ENCODE peak calls at places on chromosomes 7 and 10, in five cellular contexts. E is hepatocyte, G is cardiac muscle cell, M is heart right ventricle, O is IMR-90. U is an unnamed sample.

GRCh38 chr7:42104231-42104630 is 132.8 kb downstream of the GLI3 start:
- DNase-seq in E (no peak), G (no peak), M (no peak), O (no peak), U (no peak)

GRCh38 chr7:87199700-87200450 is 19.7 kb downstream of the TMEM243 start:
- DNase-seq in E (no peak), G (no peak), M (no peak), O (no peak), U (no peak)

GRCh38 chr10:12628153-12628552 is 278.8 kb downstream of the CAMK1D start:
- DNase-seq in E (no peak), G (no peak), M (no peak), O (no peak), U (no peak)

GRCh38 chr10:70977621-70978020 is 89.3 kb upstream of the PCBD1 start:
- DNase-seq in E (no peak), G (no peak), M (no peak), O (no peak), U (no peak)

GRCh38 chr7:158419238-158419785 is 168.3 kb downstream of the PTPRN2 start:
- DNase-seq in E (no peak), G (no peak), M (no peak), O (no peak), U (no peak)

GRCh38 chr10:43258032-43258921 is 8.6 kb downstream of the RASGEF1A start:
- DNase-seq in E (no peak), G (no peak), M (no peak), O (no peak), U (no peak)

GRCh38 chr7:16915405-16915804 is 33.6 kb upstream of the AGR3 start:
- DNase-seq in E (no peak), G (no peak), M (no peak), O (peak; percentile 91), U (peak; percentile 90)

GRCh38 chr7:153188630-153189029 is 429.1 kb downstream of the ACTR3B start:
- DNase-seq in E (no peak), G (no peak), M (no peak), O (no peak), U (no peak)

GRCh38 chr7:92838934-92839333 is 2.6 kb upstream of the CDK6 start:
- DNase-seq in E (no peak), G (no peak), M (no peak), O (no peak), U (no peak)

GRCh38 chr7:22485189-22485588 is 14.8 kb downstream of the STEAP1B start:
- DNase-seq in E (no peak), G (no peak), M (no peak), O (peak; percentile 50), U (peak; percentile 37)

GRCh38 chr10:97332586-97333350 is 1.8 kb downstream of the FRAT2 start:
- DNase-seq in E (peak; percentile 82), G (peak; percentile 73), M (peak; percentile 62), O (peak; percentile 87), U (peak; percentile 61)

GRCh38 chr7:17944720-17945119 is 4.4 kb upstream of the SNX13 start:
- DNase-seq in E (no peak), G (no peak), M (no peak), O (no peak), U (no peak)

GRCh38 chr7:143931739-143932138 is 3.3 kb upstream of the OR2F2 start:
- DNase-seq in E (no peak), G (no peak), M (no peak), O (peak; percentile 35), U (no peak)

GRCh38 chr7:70585071-70585470 is 546.9 kb upstream of the GALNT17 start:
- DNase-seq in E (no peak), G (no peak), M (no peak), O (no peak), U (no peak)

GRCh38 chr10:7378602-7379403 is 32.0 kb downstream of the SFMBT2 start:
- DNase-seq in E (no peak), G (no peak), M (no peak), O (no peak), U (no peak)

GRCh38 chr7:100465702-100466311 is 1.7 kb upstream of the SPACDR start:
- DNase-seq in E (peak; percentile 83), G (peak; percentile 69), M (peak; percentile 71), O (peak; percentile 71), U (peak; percentile 45)

GRCh38 chr7:20407585-20408466 is 77.1 kb downstream of the ITGB8 start:
- DNase-seq in E (no peak), G (peak; percentile 72), M (peak; percentile 55), O (peak; percentile 43), U (peak; percentile 12)

GRCh38 chr7:84686373-84686772 is 491.8 kb upstream of the SEMA3A start:
- DNase-seq in E (no peak), G (no peak), M (no peak), O (no peak), U (peak; percentile 19)

GRCh38 chr7:12866237-12866636 is 178.8 kb downstream of the ARL4A start:
- DNase-seq in E (no peak), G (no peak), M (no peak), O (no peak), U (no peak)

GRCh38 chr10:71661942-71662341 is 57.6 kb downstream of the C10orf105 start:
- DNase-seq in E (no peak), G (no peak), M (no peak), O (no peak), U (no peak)

GRCh38 chr7:55177589-55178261 is 158.9 kb downstream of the EGFR start:
- DNase-seq in E (no peak), G (no peak), M (peak; percentile 66), O (no peak), U (peak; percentile 50)

GRCh38 chr7:135512135-135512887 is 2.4 kb upstream of the CNOT4 start:
- DNase-seq in E (peak; percentile 63), G (peak; percentile 63), M (peak; percentile 29), O (peak; percentile 52), U (peak; percentile 51)

GRCh38 chr7:18756378-18757050 is 261.0 kb downstream of the HDAC9 start:
- DNase-seq in E (no peak), G (no peak), M (no peak), O (no peak), U (no peak)

GRCh38 chr7:47340490-47340889 is 241.4 kb downstream of the TNS3 start:
- DNase-seq in E (no peak), G (no peak), M (peak; percentile 44), O (no peak), U (no peak)

DNA sequence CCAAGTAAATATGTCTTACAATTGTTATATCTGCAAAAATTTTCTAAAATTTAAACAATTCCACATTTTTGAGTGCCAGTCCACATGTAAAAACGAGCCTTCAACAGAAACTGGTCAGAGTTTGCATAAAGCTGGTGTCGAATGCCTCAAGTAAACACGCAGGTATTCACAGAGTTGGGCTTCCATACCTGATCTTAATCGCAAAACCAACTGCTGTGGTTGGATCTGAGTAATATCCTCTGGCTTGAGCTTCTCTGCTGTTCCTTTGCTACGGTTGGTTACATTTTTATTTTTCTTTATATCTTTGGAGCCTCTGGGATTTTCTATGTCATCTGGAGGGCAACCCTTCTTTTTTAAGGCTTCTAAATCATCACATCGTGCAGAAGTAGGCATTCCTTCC is 28.4 kb downstream of the ITGB1 start:
- DNase-seq in E (no peak), G (no peak), M (no peak), O (no peak), U (no peak)
- H3K36me3 ChIP-seq in E (no peaks in the 10 kb centered on the region), G (peaks cover 54% of the 10 kb centered on the region), M (peaks cover 96% of the 10 kb centered on the region), O (peaks cover 43% of the 10 kb centered on the region), U (peaks cover 81% of the 10 kb centered on the region)

GRCh38 chr10:100913470-100913865 is 705 bp downstream of the SLF2 start:
- DNase-seq in E (no peak), G (no peak), M (no peak), O (no peak), U (no peak)

GRCh38 chr10:100912609-100913469 is at the start of gene SLF2:
- DNase-seq in E (peak; percentile 99), G (peak; percentile 99), M (peak; percentile 99), O (peak; percentile 98), U (peak; percentile 97)

GRCh38 chr10:100911472-100911871 is 1.3 kb upstream of the SLF2 start:
- DNase-seq in E (no peak), G (no peak), M (no peak), O (no peak), U (no peak)

GRCh38 chr10:100909506-100910260 is 3.1 kb upstream of the SLF2 start:
- DNase-seq in E (peak; percentile 33), G (no peak), M (no peak), O (no peak), U (no peak)

GRCh38 chr10:100912013-100912608 is 652 bp upstream of the SLF2 start:
- DNase-seq in E (peak; percentile 40), G (no peak), M (peak; percentile 16), O (peak; percentile 49), U (peak; percentile 29)
- H3K27ac ChIP-seq in E (peak overlapping the region; percentile 93), G (peak overlapping the region; percentile 76), M (peak overlapping the region; percentile 98), O (peak overlapping the region; percentile 99), U (peak overlapping the region; percentile 79)

DNA sequence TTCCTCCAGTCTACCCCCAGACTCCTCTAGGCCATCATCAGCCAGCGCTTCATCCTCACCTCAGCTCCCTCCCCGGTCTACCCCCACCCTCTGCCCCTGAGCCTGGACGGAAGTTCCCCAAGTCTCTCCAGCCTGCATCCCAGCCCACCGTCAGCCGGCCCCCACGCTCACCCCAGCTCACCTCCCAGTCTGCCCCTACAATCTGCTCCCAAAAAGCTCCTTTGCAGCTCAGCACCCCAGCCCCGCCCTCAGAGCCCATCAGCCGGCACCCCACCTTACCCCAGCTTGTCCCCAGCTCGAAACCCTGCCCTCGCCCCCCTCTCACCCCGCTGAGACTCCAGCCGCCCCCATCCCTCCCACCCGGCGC is 322 bp upstream of the RAMP3 start:
- DNase-seq in E (no peak), G (no peak), M (no peak), O (no peak), U (no peak)
- H3K4me3 ChIP-seq in E (no peak overlapping the region), G (peak overlapping the region; percentile 15), M (peak overlapping the region; percentile 74), O (no peak overlapping the region), U (no peak overlapping the region)

GRCh38 chr7:33099154-33099940 is 9.9 kb downstream of the RP9 start:
- DNase-seq in E (no peak), G (no peak), M (peak; percentile 18), O (no peak), U (no peak)
- H3K36me3 ChIP-seq in E (peaks cover 5% of the 10 kb centered on the region), G (peaks cover 49% of the 10 kb centered on the region), M (peaks cover 94% of the 10 kb centered on the region), O (peaks cover 39% of the 10 kb centered on the region), U (peaks cover 44% of the 10 kb centered on the region)

DNA sequence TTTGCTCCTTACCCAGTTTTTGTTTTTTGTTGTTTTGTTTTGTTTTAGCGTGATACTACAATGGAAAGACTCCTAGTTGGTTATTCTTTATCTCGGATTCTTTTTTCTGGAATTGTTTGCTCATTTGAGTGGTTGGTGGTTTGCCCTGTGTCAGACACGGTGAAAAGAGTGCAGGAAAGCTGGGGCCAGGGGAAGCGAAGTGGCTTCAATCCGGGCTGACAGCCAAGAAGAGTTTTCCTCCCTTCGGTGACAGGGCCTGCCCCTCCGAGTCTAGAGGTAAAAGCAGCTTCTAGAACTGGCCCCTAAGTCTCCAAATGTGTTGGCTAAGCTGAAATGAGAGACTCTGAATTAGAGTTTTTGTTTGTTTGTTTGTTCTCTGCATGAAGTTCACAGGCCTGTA is 5.7 kb upstream of the AP5Z1 start:
- DNase-seq in E (no peak), G (no peak), M (no peak), O (peak; percentile 11), U (peak; percentile 30)
- H3K27ac ChIP-seq in E (no peak overlapping the region), G (no peak overlapping the region), M (no peak overlapping the region), O (no peak overlapping the region), U (no peak overlapping the region)